ENCODE peak calls at places on chromosomes 7 and 10, in four cellular contexts. U is adrenal gland, R is GM12891, N is lower leg skin. Z is an unnamed sample.

GRCh38 chr7:146366938-146367337 is 250.3 kb downstream of the CNTNAP2 start:
- DNase-seq in U (no peak), R (no peak), N (no peak), Z (no peak)

GRCh38 chr7:122255454-122255853 is 49.1 kb downstream of the FEZF1 start:
- DNase-seq in U (no peak), R (no peak), N (no peak), Z (no peak)

GRCh38 chr7:31408120-31408729 is 67.7 kb upstream of the NEUROD6 start:
- DNase-seq in U (no peak), R (no peak), N (no peak), Z (peak; percentile 29)

GRCh38 chr10:129174167-129175014 is 292.6 kb upstream of the MGMT start:
- DNase-seq in U (no peak), R (no peak), N (no peak), Z (no peak)

GRCh38 chr7:148856891-148857290 is 27.2 kb downstream of the EZH2 start:
- DNase-seq in U (no peak), R (no peak), N (no peak), Z (no peak)

GRCh38 chr10:11156480-11156879 is 138.8 kb downstream of the CELF2 start:
- DNase-seq in U (no peak), R (no peak), N (no peak), Z (no peak)

GRCh38 chr7:34275629-34276028 is 370.3 kb downstream of the BMPER start:
- DNase-seq in U (no peak), R (no peak), N (no peak), Z (no peak)

GRCh38 chr10:45470098-45471012 is 96.3 kb downstream of the ALOX5 start:
- DNase-seq in U (no peak), R (no peak), N (no peak), Z (peak; percentile 46)

GRCh38 chr10:71882813-71883746 is 32.0 kb upstream of the PSAP start:
- DNase-seq in U (no peak), R (no peak), N (no peak), Z (no peak)

GRCh38 chr10:14414901-14415300 is 84.2 kb upstream of the FRMD4A start:
- DNase-seq in U (no peak), R (no peak), N (no peak), Z (no peak)

GRCh38 chr7:20329389-20330175 is 1.1 kb upstream of the ITGB8 start:
- DNase-seq in U (peak; percentile 62), R (peak; percentile 13), N (peak; percentile 88), Z (peak; percentile 72)

GRCh38 chr10:63491558-63492316 is 26.0 kb upstream of the JMJD1C start:
- DNase-seq in U (peak; percentile 64), R (no peak), N (no peak), Z (no peak)

GRCh38 chr10:28384557-28384956 is 81.7 kb upstream of the MPP7 start:
- DNase-seq in U (no peak), R (no peak), N (no peak), Z (no peak)

GRCh38 chr7:25215694-25216335 is 12.5 kb downstream of the NPVF start:
- DNase-seq in U (no peak), R (no peak), N (no peak), Z (no peak)

GRCh38 chr10:87092861-87093460 is 1.7 kb downstream of the GLUD1 start:
- DNase-seq in U (no peak), R (no peak), N (peak; percentile 49), Z (peak; percentile 27)

GRCh38 chr10:93124580-93125318 is 51.1 kb downstream of the CYP26A1 start:
- DNase-seq in U (no peak), R (no peak), N (peak; percentile 25), Z (no peak)

GRCh38 chr10:92291921-92292860 is 1.2 kb downstream of the MARCHF5 start:
- DNase-seq in U (peak; percentile 54), R (no peak), N (no peak), Z (peak; percentile 65)

GRCh38 chr10:27252267-27253000 is 11.8 kb upstream of the ACBD5 start:
- DNase-seq in U (peak; percentile 66), R (peak; percentile 86), N (peak; percentile 92), Z (no peak)

GRCh38 chr7:30471205-30471604 is 7.4 kb downstream of the NOD1 start:
- DNase-seq in U (no peak), R (no peak), N (no peak), Z (no peak)

GRCh38 chr10:102785818-102786217 is 42.1 kb downstream of the WBP1L start:
- DNase-seq in U (peak; percentile 44), R (no peak), N (no peak), Z (no peak)
- TF ChIP-seq POLR2A in U (no peak), R (no peak), N (no peak), Z (no peak)

GRCh38 chr10:98461500-98461842 is 14.7 kb upstream of the HPS1 start:
- DNase-seq in U (no peak), R (no peak), N (no peak), Z (no peak)

GRCh38 chr10:98458812-98459211 is 12.1 kb upstream of the HPS1 start:
- DNase-seq in U (no peak), R (no peak), N (no peak), Z (no peak)

GRCh38 chr10:98459385-98459784 is 12.7 kb upstream of the HPS1 start:
- DNase-seq in U (no peak), R (no peak), N (no peak), Z (no peak)

GRCh38 chr10:98463022-98463421 is 16.3 kb upstream of the HPS1 start:
- DNase-seq in U (no peak), R (no peak), N (no peak), Z (no peak)

DNA sequence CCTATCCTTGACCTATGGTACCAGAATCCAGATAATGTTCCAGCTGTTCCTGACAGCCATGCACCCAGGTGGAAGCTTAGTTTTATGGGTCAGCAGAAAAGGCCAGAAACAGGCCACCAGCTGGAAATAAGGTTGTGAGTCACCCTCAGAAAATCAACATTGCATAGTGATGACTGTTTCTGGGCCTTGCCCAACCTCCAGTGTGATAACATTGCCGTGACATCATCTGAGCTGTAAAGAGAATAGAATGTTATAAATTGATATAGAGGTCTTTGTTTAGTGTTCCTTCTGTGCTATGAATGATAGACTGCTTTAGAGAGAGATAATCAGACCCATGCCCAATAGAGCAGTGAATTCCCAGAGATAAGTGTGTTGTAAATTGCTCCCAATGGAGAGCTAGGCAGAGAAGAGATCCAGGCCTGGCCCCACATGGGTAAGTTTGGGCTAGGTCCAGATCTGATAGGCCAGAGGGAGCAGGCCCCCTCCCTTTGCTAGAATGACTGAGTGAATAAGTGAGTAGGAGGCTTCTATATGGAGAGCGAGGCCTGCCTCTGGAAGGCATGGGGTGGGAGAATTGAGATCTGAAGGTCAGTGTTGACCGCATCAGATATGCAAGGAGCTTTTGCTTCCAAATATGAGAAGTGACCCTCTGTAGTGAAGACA is 14.2 kb upstream of the HPS1 start:
- DNase-seq in U (peak; percentile 80), R (no peak), N (no peak), Z (no peak)
- TF ChIP-seq POLR2A in U (no peak), R (no peak), N (no peak), Z (no peak)

GRCh38 chr7:120951826-120952225 is 1.2 kb downstream of the ING3 start:
- DNase-seq in U (no peak), R (no peak), N (no peak), Z (no peak)

GRCh38 chr7:120949393-120949799 is 1.2 kb upstream of the ING3 start:
- DNase-seq in U (no peak), R (no peak), N (no peak), Z (no peak)

GRCh38 chr7:120950026-120950538 is 495 bp upstream of the ING3 start:
- DNase-seq in U (no peak), R (no peak), N (no peak), Z (no peak)

GRCh38 chr7:120951309-120951706 is 731 bp downstream of the ING3 start:
- DNase-seq in U (no peak), R (no peak), N (no peak), Z (no peak)

GRCh38 chr7:120950539-120951308 is at the start of gene ING3:
- DNase-seq in U (peak; percentile 98), R (peak; percentile 50), N (peak; percentile 99), Z (peak; percentile 98)
- TF ChIP-seq POLR2A in U (peak; percentile 39), R (peak; percentile 75), N (no peak), Z (peak; percentile 59)

GRCh38 chr7:45039106-45039505 is 39.1 kb downstream of the CCM2 start:
- DNase-seq in U (no peak), R (no peak), N (peak; percentile 25), Z (no peak)
- TF ChIP-seq POLR2A in U (no peak), R (no peak), N (no peak), Z (no peak)

DNA sequence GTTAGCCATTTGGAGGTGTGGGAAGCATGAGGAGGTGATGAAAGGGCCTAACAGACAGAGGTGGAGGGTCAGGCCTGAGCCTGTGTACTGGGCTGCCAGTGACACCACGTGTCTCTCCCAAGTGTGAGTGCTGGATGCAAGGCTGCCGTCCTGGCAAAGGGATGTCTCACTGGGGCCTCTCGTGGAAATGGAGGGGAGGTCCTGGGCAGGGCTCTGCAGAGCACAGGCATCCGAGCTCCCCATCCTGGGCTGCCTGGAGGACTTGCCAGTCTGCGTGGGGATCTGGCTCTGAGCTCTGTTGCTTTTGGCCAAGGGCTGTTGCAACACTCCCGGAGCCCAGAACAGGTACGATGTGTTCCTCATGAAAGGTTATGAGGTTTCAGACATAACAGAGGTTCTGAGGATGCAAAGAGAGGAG is 77.3 kb downstream of the GRK5 start:
- DNase-seq in U (no peak), R (no peak), N (no peak), Z (peak; percentile 73)
- TF ChIP-seq POLR2A in U (no peak), R (no peak), N (no peak), Z (no peak)

GRCh38 chr7:27374958-27375841 is 132.6 kb downstream of the EVX1 start:
- DNase-seq in U (no peak), R (no peak), N (no peak), Z (no peak)
- TF ChIP-seq POLR2A in U (no peak), R (no peak), N (no peak), Z (no peak)

Z was measured in prostate gland.